ENCODE peak calls at places on chromosomes 7 and 10, in eight cellular contexts. D, C, K, W, V, X, T and Z are unnamed samples.

GRCh38 chr7:24504040-24504439 is 69.2 kb upstream of the PALS2 start:
- DNase-seq in D (no peak), C (no peak), K (no peak), W (no peak), V (no peak), X (no peak), T (no peak), Z (no peak)

GRCh38 chr7:116139007-116139406 is 71.3 kb upstream of the TES start:
- DNase-seq in D (no peak), C (peak), K (no peak), W (no peak), V (peak), X (peak), T (peak), Z (no peak)

GRCh38 chr7:130154501-130155317 is 50.5 kb downstream of the TMEM209 start:
- DNase-seq in D (no peak), C (no peak), K (no peak), W (peak), V (no peak), X (no peak), T (no peak), Z (no peak)

GRCh38 chr10:131771634-131772358 is 129.0 kb upstream of the PPP2R2D start:
- DNase-seq in D (no peak), C (no peak), K (no peak), W (no peak), V (no peak), X (no peak), T (no peak), Z (no peak)

GRCh38 chr10:77165445-77166316 is 471.9 kb downstream of the KCNMA1 start:
- DNase-seq in D (peak), C (peak), K (no peak), W (peak), V (peak), X (peak), T (peak), Z (peak)

GRCh38 chr7:5005066-5005465 is 40.6 kb upstream of the RBAK start:
- DNase-seq in D (no peak), C (no peak), K (no peak), W (no peak), V (peak), X (no peak), T (no peak), Z (no peak)

GRCh38 chr7:98869001-98869373 is 827 bp downstream of the TMEM130 start:
- DNase-seq in D (no peak), C (no peak), K (no peak), W (no peak), V (no peak), X (no peak), T (no peak), Z (no peak)

GRCh38 chr10:110115784-110116520 is 91.5 kb upstream of the MXI1 start:
- DNase-seq in D (no peak), C (no peak), K (no peak), W (no peak), V (peak), X (no peak), T (no peak), Z (no peak)

GRCh38 chr10:48606530-48607355 is 1.9 kb upstream of the ARHGAP22 start:
- DNase-seq in D (peak), C (peak), K (no peak), W (no peak), V (peak), X (no peak), T (peak), Z (peak)

GRCh38 chr10:127524229-127524628 is 24.9 kb upstream of the NPS start:
- DNase-seq in D (no peak), C (no peak), K (no peak), W (no peak), V (no peak), X (no peak), T (no peak), Z (no peak)
- TF ChIP-seq CTCF in D (peak), C (no peak), K (no peak), W (no peak), V (peak), X (no peak), T (no peak), Z (no peak)

GRCh38 chr10:119248681-119249080 is 41.3 kb downstream of the GRK5 start:
- DNase-seq in D (no peak), C (no peak), K (no peak), W (no peak), V (no peak), X (no peak), T (no peak), Z (peak)

GRCh38 chr10:119252470-119253151 is 45.2 kb downstream of the GRK5 start:
- DNase-seq in D (no peak), C (no peak), K (no peak), W (no peak), V (no peak), X (no peak), T (no peak), Z (no peak)

GRCh38 chr10:119252051-119252465 is 44.7 kb downstream of the GRK5 start:
- DNase-seq in D (peak), C (peak), K (peak), W (no peak), V (no peak), X (no peak), T (peak), Z (peak)

GRCh38 chr10:119251315-119251708 is 43.9 kb downstream of the GRK5 start:
- DNase-seq in D (peak), C (peak), K (no peak), W (no peak), V (no peak), X (no peak), T (peak), Z (peak)

DNA sequence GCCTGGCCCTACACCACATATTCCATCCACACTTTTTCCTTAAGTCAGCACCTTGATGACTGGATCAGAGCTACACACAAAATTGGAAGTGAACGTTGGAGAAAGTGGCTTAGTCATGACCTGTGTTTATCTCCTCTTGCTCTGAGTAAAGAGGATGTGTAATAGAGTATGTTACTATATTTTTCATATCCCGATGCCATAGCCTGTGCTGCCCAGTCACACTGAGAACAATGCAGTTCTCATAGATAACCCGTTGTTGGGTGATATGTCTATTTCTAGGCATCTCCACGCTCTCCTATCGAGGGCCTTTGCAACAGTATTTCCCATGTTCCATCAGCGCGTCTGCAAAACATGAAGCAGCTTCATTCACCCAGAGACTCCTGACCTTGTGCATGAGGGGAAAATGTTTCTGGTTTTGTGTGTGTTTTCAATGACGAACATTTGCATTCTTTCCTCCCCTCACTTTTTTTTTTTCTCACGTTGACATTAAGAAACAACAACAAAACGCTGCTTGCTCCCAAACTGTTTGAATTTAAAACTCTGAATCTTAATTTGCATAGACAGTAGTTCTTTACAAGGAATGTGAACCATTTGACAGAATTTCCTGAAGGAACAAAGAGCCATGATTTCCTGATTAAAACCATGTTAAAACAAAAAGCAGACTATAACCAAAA is 43.4 kb downstream of the GRK5 start:
- DNase-seq in D (peak), C (peak), K (no peak), W (no peak), V (peak), X (no peak), T (peak), Z (peak)
- H3K4me3 ChIP-seq in D (no peak), C (no peak), K (no peak), W (no peak), V (no peak), X (no peak), T (no peak), Z (no peak)

GRCh38 chr10:28429045-28429444 is 103.9 kb upstream of the WAC start:
- DNase-seq in D (no peak), C (no peak), K (no peak), W (no peak), V (no peak), X (no peak), T (no peak), Z (no peak)
- TF ChIP-seq CTCF in D (no peak), C (no peak), K (no peak), W (no peak), V (no peak), X (no peak), T (no peak), Z (no peak)

GRCh38 chr10:16832351-16833080 is 15.3 kb upstream of the RSU1 start:
- DNase-seq in D (peak), C (peak), K (no peak), W (peak), V (peak), X (peak), T (peak), Z (peak)
- H3K4me3 ChIP-seq in D (no peak), C (no peak), K (no peak), W (no peak), V (no peak), X (peak), T (no peak), Z (no peak)

DNA sequence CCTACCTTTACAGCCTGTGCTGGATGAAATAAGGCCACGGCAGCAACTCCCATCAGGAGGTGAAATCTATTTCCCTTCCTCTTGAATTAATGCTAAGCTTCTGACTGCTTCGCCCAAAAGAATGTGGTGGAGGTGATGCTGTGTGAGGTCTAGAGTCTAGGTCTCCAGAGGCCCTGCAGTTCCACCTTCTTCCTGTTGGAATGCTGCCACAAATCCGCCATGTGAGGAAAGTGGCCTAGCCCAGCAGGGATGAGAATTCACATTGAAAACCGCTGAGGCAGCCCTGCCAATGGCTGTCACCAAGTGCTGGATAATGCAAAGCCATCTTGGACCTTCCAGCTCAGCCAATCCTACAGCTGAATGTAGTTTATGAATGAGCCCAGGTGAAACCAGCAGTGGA is 28.0 kb downstream of the RHOBTB1 start:
- DNase-seq in D (peak), C (no peak), K (no peak), W (no peak), V (no peak), X (no peak), T (no peak), Z (no peak)
- TF ChIP-seq CTCF in D (peak), C (no peak), K (peak), W (no peak), V (no peak), X (no peak), T (no peak), Z (no peak)

GRCh38 chr10:101643546-101643945 is 51.4 kb downstream of the FBXW4 start:
- DNase-seq in D (no peak), C (no peak), K (no peak), W (no peak), V (no peak), X (no peak), T (no peak), Z (no peak)

GRCh38 chr10:101639141-101639900 is 51.2 kb downstream of the DPCD start:
- DNase-seq in D (no peak), C (no peak), K (no peak), W (no peak), V (no peak), X (no peak), T (no peak), Z (no peak)

GRCh38 chr10:101645659-101646058 is 49.3 kb downstream of the FBXW4 start:
- DNase-seq in D (no peak), C (no peak), K (no peak), W (no peak), V (no peak), X (no peak), T (no peak), Z (no peak)

GRCh38 chr10:101646369-101646768 is 48.6 kb downstream of the FBXW4 start:
- DNase-seq in D (no peak), C (no peak), K (peak), W (no peak), V (no peak), X (peak), T (no peak), Z (no peak)

GRCh38 chr10:101644002-101644401 is 51.0 kb downstream of the FBXW4 start:
- DNase-seq in D (no peak), C (no peak), K (no peak), W (no peak), V (no peak), X (peak), T (no peak), Z (no peak)
- H3K4me3 ChIP-seq in D (no peak), C (no peak), K (no peak), W (no peak), V (no peak), X (no peak), T (no peak), Z (no peak)

DNA sequence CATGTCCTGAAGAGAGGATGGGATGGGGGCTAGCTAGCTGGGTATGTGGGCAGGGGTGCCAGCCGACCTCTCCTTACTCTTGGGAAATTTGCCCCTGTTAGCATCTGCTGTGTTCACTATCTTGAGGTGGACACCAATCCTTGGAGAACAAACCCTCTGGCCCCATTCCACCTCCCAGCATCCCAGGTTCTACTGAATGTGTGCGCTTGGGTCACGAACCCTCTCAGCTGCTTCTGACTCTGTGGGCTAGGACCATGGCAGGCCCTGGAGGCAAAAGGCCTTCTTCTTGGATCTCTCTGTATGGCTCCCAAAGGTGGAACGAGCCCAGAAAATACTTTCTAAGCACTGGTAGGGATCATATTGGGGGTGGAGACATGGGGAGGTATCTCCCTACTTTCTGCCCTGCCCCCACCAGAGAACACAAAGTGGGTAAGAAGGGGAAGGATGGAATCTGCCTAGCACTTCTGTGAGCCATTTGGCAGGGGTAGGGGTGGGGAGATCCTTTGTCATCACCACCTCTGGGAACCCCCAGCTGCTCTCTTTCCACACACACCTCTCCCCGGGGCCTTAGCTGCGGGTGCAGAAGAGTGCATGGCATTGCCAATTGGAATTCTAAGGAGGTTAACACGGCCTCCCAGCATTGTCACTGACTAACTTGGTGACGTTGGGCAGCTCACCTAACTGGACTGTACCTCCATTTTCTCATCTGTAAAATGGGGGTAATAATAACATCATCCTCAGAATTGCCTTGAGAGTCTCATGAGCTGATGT is 7.7 kb downstream of the UNC5B start:
- DNase-seq in D (no peak), C (no peak), K (no peak), W (no peak), V (no peak), X (no peak), T (no peak), Z (no peak)
- TF ChIP-seq CTCF in D (no peak), C (no peak), K (no peak), W (no peak), V (no peak), X (no peak), T (no peak), Z (no peak)

GRCh38 chr10:65949543-65949942 is 976.3 kb upstream of the LRRTM3 start:
- DNase-seq in D (no peak), C (no peak), K (no peak), W (no peak), V (no peak), X (no peak), T (no peak), Z (no peak)
- H3K4me3 ChIP-seq in D (no peak), C (no peak), K (no peak), W (no peak), V (no peak), X (no peak), T (no peak), Z (no peak)

GRCh38 chr10:49619613-49620012 is 5.8 kb downstream of the CHAT start:
- DNase-seq in D (no peak), C (no peak), K (no peak), W (no peak), V (no peak), X (no peak), T (no peak), Z (no peak)
- TF ChIP-seq CTCF in D (no peak), C (no peak), K (no peak), W (no peak), V (no peak), X (no peak), T (no peak), Z (no peak)